ENCODE peak calls at places on chromosome 2, in seven cellular contexts. N is effector CD8-positive, alpha-beta T cell; P is GM20000; E is fibroblast of mammary gland; A is activated T-cell treated with anti-CD3 and anti-CD28 coated beads for 48 hours; L is left cardiac atrium; Y is NCI-H1105 treated with DMSO at 0.1 percent for 48 hours. J is an unnamed sample.

GRCh38 chr2:88342749-88343148 is 109.7 kb downstream of the FOXI3 start:
- DNase-seq in A (no peak), L (no peak), Y (no peak), N (no peak), E (no peak), P (no peak), J (no peak)

GRCh38 chr2:209526541-209526940 is 102.7 kb downstream of the MAP2 start:
- DNase-seq in L (no peak), N (no peak), P (no peak), A (no peak), E (peak), Y (no peak), J (no peak)

GRCh38 chr2:45173513-45173912 is 164.3 kb upstream of the SIX2 start:
- DNase-seq in N (no peak), A (no peak), E (peak), Y (no peak), P (no peak), L (no peak), J (no peak)

GRCh38 chr2:57877811-57878572 is 168.6 kb upstream of the VRK2 start:
- DNase-seq in E (no peak), A (no peak), N (no peak), Y (peak), L (no peak), P (no peak), J (no peak)

GRCh38 chr2:97688062-97688827 is 18.7 kb downstream of the C2orf92 start:
- DNase-seq in P (no peak), L (no peak), A (no peak), N (no peak), E (peak), Y (no peak), J (no peak)

GRCh38 chr2:207394203-207394741 is 135.5 kb upstream of the CREB1 start:
- DNase-seq in P (no peak), E (peak), Y (no peak), N (no peak), L (no peak), A (no peak), J (no peak)

GRCh38 chr2:196594158-196594557 is 45.4 kb upstream of the CCDC150 start:
- DNase-seq in A (no peak), E (no peak), L (no peak), P (no peak), N (no peak), Y (no peak), J (no peak)

GRCh38 chr2:20035961-20036666 is 15.3 kb downstream of the LAPTM4A start:
- DNase-seq in L (no peak), N (no peak), A (no peak), Y (no peak), P (no peak), E (no peak), J (no peak)

GRCh38 chr2:182980115-182980514 is 58.1 kb downstream of the NCKAP1 start:
- DNase-seq in Y (peak), A (no peak), P (peak), L (no peak), N (no peak), E (peak), J (no peak)

GRCh38 chr2:200814917-200815316 is 3.2 kb downstream of the BZW1 start:
- DNase-seq in A (no peak), Y (no peak), N (no peak), L (no peak), E (peak), P (no peak), J (no peak)

GRCh38 chr2:105384216-105384615 is 14.6 kb downstream of the FHL2 start:
- DNase-seq in L (no peak), P (no peak), Y (no peak), E (no peak), N (no peak), A (no peak), J (no peak)